ENCODE peak calls at places on chromosomes 16 and 17, in nine cellular contexts. K is suprapubic skin; Z is ascending aorta; X is AG08395; I is germinal center; R is stimulated activated CD4-positive, alpha-beta T cell treated with anti-CD3 and anti-CD28 coated beads, Interleukin-1b, Interleukin-23, amount 100 ng/mL, for 24 hours; Y is hippocampal formation; V is activated naive CD8-positive, alpha-beta T cell treated with anti-CD3 and anti-CD28 coated beads, Interleukin-2, amount 50 U/mL, for 16 hours; D is upper lobe of right lung. E is an unnamed sample.

GRCh38 chr17:58525239-58525638 is 10.8 kb upstream of the MTMR4 start:
- DNase-seq in X (peak), Y (no peak), Z (no peak), K (no peak), D (no peak), I (no peak), R (no peak), V (no peak), E (no peak)

GRCh38 chr17:59415397-59415796 is 83.9 kb downstream of the YPEL2 start:
- DNase-seq in X (no peak), K (no peak), Z (no peak), V (no peak), D (no peak), R (no peak), Y (no peak), I (no peak), E (no peak)

GRCh38 chr16:67296422-67296821 is 17.1 kb downstream of the PLEKHG4 start:
- DNase-seq in V (no peak), Y (no peak), X (peak), Z (no peak), I (no peak), K (no peak), D (no peak), R (no peak), E (no peak)

GRCh38 chr17:39774043-39774442 is 36.3 kb downstream of the GRB7 start:
- DNase-seq in K (no peak), I (no peak), D (no peak), V (no peak), X (no peak), Y (no peak), Z (no peak), R (no peak), E (no peak)

GRCh38 chr17:76104140-76104895 is 731 bp upstream of the EXOC7 start:
- DNase-seq in D (no peak), I (no peak), X (no peak), V (no peak), Y (no peak), K (no peak), R (no peak), Z (no peak), E (no peak)

GRCh38 chr17:32586666-32587065 is 99.9 kb downstream of the CDK5R1 start:
- DNase-seq in I (no peak), V (no peak), R (no peak), X (peak), Z (no peak), D (no peak), K (no peak), Y (no peak), E (no peak)

GRCh38 chr17:19705771-19706770 is 10.3 kb downstream of the SLC47A2 start:
- DNase-seq in V (no peak), X (peak), Y (no peak), K (no peak), I (no peak), D (no peak), R (no peak), Z (no peak), E (no peak)

GRCh38 chr16:78432451-78432850 is 333.0 kb downstream of the WWOX start:
- DNase-seq in Z (no peak), X (no peak), R (no peak), I (no peak), D (no peak), Y (no peak), V (no peak), K (no peak), E (no peak)

GRCh38 chr17:30323895-30324319 is 9.9 kb downstream of the TMIGD1 start:
- DNase-seq in I (peak), X (no peak), V (no peak), Z (no peak), D (no peak), R (no peak), Y (no peak), K (no peak), E (peak)

E was measured in NCI-H446.